ENCODE peak calls at places on chromosomes 1 and 21, in six cellular contexts. One of them, this sample, is unnamed.

GRCh38 chr1:182962554-182963115 is 9.7 kb upstream of the SHCBP1L start:
- DNase-seq in GM12891: peak; percentile 70
- DNase-seq in H1: peak; percentile 63
- DNase-seq in K562: peak; percentile 89
- DNase-seq in GM12878: peak; percentile 62
- DNase-seq in HepG2: peak; percentile 73
- DNase-seq in this sample: peak; percentile 54

GRCh38 chr1:55816456-55816794 is 601.3 kb upstream of the USP24 start:
- DNase-seq in GM12878: peak; percentile 15
- DNase-seq in GM12891: no peak
- DNase-seq in HepG2: no peak
- DNase-seq in K562: no peak
- DNase-seq in H1: no peak
- DNase-seq in this sample: no peak

GRCh38 chr1:244361764-244362473 is 89.8 kb downstream of the ADSS2 start:
- DNase-seq in GM12891: no peak
- DNase-seq in HepG2: peak; percentile 84
- DNase-seq in GM12878: no peak
- DNase-seq in H1: peak; percentile 57
- DNase-seq in K562: no peak
- DNase-seq in this sample: no peak

GRCh38 chr1:68379085-68379478 is 70.7 kb downstream of the RPE65 start:
- DNase-seq in H1: no peak
- DNase-seq in K562: no peak
- DNase-seq in GM12878: no peak
- DNase-seq in HepG2: no peak
- DNase-seq in GM12891: no peak
- DNase-seq in this sample: no peak

GRCh38 chr21:46056450-46056903 is 41.4 kb upstream of the COL6A2 start:
- DNase-seq in GM12891: no peak
- DNase-seq in H1: no peak
- DNase-seq in HepG2: no peak
- DNase-seq in K562: no peak
- DNase-seq in GM12878: no peak
- DNase-seq in this sample: no peak

GRCh38 chr1:39653546-39654031 is 14.1 kb upstream of the HEYL start:
- DNase-seq in GM12878: peak; percentile 23
- DNase-seq in H1: peak; percentile 41
- DNase-seq in HepG2: peak; percentile 44
- DNase-seq in GM12891: no peak
- DNase-seq in K562: peak; percentile 75
- DNase-seq in this sample: no peak

GRCh38 chr21:45839274-45839673 is 142.3 kb upstream of the COL6A1 start:
- DNase-seq in HepG2: no peak
- DNase-seq in GM12891: no peak
- DNase-seq in H1: no peak
- DNase-seq in K562: no peak
- DNase-seq in GM12878: no peak
- DNase-seq in this sample: no peak

GRCh38 chr1:60924964-60925798 is 157.2 kb upstream of the NFIA start:
- DNase-seq in HepG2: no peak
- DNase-seq in GM12878: no peak
- DNase-seq in GM12891: no peak
- DNase-seq in H1: no peak
- DNase-seq in K562: peak; percentile 36
- DNase-seq in this sample: no peak

GRCh38 chr1:20198296-20198695 is 12.0 kb upstream of the PLA2G2C start:
- DNase-seq in K562: no peak
- DNase-seq in GM12891: no peak
- DNase-seq in HepG2: no peak
- DNase-seq in H1: no peak
- DNase-seq in GM12878: no peak
- DNase-seq in this sample: no peak

GRCh38 chr1:20195464-20195780 is 9.1 kb upstream of the PLA2G2C start:
- DNase-seq in K562: no peak
- DNase-seq in H1: no peak
- DNase-seq in GM12891: no peak
- DNase-seq in HepG2: no peak
- DNase-seq in GM12878: no peak
- DNase-seq in this sample: no peak

GRCh38 chr1:20198918-20199317 is 12.6 kb upstream of the PLA2G2C start:
- DNase-seq in K562: peak; percentile 38
- DNase-seq in H1: no peak
- DNase-seq in HepG2: no peak
- DNase-seq in GM12878: no peak
- DNase-seq in GM12891: no peak
- DNase-seq in this sample: no peak

GRCh38 chr1:20199410-20199809 is 13.1 kb upstream of the PLA2G2C start:
- DNase-seq in GM12891: no peak
- DNase-seq in HepG2: no peak
- DNase-seq in K562: peak; percentile 23
- DNase-seq in H1: no peak
- DNase-seq in GM12878: no peak
- DNase-seq in this sample: no peak

GRCh38 chr1:20197329-20197791 is 11.0 kb upstream of the PLA2G2C start:
- DNase-seq in GM12878: no peak
- DNase-seq in H1: no peak
- DNase-seq in GM12891: no peak
- DNase-seq in HepG2: no peak
- DNase-seq in K562: peak; percentile 82
- DNase-seq in this sample: no peak
- TF ChIP-seq TAF1 in GM12878: no peak
- TF ChIP-seq TAF1 in H1: no peak
- TF ChIP-seq TAF1 in GM12891: no peak
- TF ChIP-seq TAF1 in HepG2: no peak
- TF ChIP-seq TAF1 in K562: peak; percentile 28
- TF ChIP-seq TAF1 in this sample: no peak

GRCh38 chr21:38809170-38809878 is 3.6 kb downstream of the ETS2 start:
- DNase-seq in GM12878: no peak
- DNase-seq in K562: no peak
- DNase-seq in HepG2: no peak
- DNase-seq in GM12891: no peak
- DNase-seq in H1: no peak
- DNase-seq in this sample: no peak
- TF ChIP-seq POLR2A in GM12878: no peak
- TF ChIP-seq POLR2A in K562: no peak
- TF ChIP-seq POLR2A in HepG2: peak; percentile 18
- TF ChIP-seq POLR2A in GM12891: no peak
- TF ChIP-seq POLR2A in H1: no peak
- TF ChIP-seq POLR2A in this sample: no peak

GRCh38 chr21:44535963-44536362 is 4.0 kb downstream of the KRTAP10-1 start:
- DNase-seq in H1: no peak
- DNase-seq in GM12878: no peak
- DNase-seq in K562: no peak
- DNase-seq in GM12891: no peak
- DNase-seq in HepG2: no peak
- DNase-seq in this sample: no peak
- TF ChIP-seq POLR2AphosphoS5 in H1: no peak
- TF ChIP-seq POLR2AphosphoS5 in GM12878: no peak
- TF ChIP-seq POLR2AphosphoS5 in K562: no peak
- TF ChIP-seq POLR2AphosphoS5 in GM12891: no peak
- TF ChIP-seq POLR2AphosphoS5 in HepG2: no peak
- TF ChIP-seq POLR2AphosphoS5 in this sample: no peak

DNA sequence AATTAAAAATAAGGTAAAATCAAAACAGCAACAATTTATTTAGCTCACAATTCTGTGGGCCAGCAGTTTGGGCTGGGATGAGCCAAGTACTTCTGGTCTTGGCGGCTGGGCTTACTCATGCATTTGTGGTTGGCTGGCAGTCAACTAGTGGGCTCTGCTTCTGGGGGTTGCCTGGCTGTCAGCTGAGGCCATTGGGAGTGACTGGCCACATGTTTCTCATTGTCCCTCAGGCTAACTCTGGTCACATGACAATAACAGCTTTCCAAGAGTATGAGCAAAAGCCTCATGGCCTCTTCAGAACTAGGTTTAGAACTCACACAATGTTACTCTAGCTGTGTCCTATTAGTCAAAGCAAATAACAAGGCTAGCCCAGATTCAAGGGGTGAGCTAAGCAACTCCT is 15.6 kb upstream of the CHIA start:
- DNase-seq in GM12891: no peak
- DNase-seq in HepG2: no peak
- DNase-seq in K562: no peak
- DNase-seq in GM12878: no peak
- DNase-seq in H1: no peak
- DNase-seq in this sample: no peak
- TF ChIP-seq TAF1 in GM12891: no peak
- TF ChIP-seq TAF1 in HepG2: no peak
- TF ChIP-seq TAF1 in K562: no peak
- TF ChIP-seq TAF1 in GM12878: no peak
- TF ChIP-seq TAF1 in H1: no peak
- TF ChIP-seq TAF1 in this sample: no peak

GRCh38 chr1:52413410-52414104 is 9.2 kb downstream of the PRPF38A start:
- DNase-seq in GM12878: no peak
- DNase-seq in H1: no peak
- DNase-seq in GM12891: no peak
- DNase-seq in K562: no peak
- DNase-seq in HepG2: no peak
- DNase-seq in this sample: no peak
- TF ChIP-seq POLR2A in GM12878: no peak
- TF ChIP-seq POLR2A in H1: no peak
- TF ChIP-seq POLR2A in GM12891: no peak
- TF ChIP-seq POLR2A in K562: no peak
- TF ChIP-seq POLR2A in HepG2: no peak
- TF ChIP-seq POLR2A in this sample: no peak

DNA sequence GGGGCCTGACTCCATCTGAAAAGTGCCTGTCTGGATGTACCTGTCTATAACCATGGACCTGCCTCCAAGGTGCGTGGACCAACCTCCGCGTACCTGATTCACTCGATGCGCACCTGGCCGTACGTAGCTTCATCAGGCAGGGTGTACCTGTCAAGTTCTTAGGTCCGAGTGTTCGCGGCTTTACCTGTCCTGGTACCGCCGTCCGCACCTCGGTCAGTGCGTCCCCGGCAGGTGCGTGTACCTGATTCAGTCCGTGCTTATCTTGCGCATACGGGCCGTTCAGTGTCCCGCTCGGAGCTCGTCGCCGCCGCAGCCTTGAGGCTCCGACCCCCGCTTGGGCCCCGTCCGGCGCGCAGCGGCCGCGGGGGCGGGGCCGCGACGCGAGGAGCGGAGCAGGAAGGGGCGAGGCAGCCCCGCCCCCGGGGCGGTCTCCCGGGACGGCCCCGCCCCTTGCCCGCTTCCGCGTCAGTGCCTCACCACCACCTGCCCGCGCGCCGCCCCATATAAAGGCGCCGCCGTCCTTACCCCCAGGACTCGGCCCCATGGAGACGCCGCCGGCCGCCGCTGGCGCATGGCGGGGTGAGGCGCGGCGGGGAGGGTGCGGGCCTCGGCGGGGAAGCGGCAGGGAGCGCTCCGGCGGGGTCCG is at the start of gene ZC3H12A:
- DNase-seq in GM12891: peak; percentile 97
- DNase-seq in GM12878: peak; percentile 57
- DNase-seq in H1: peak; percentile 70
- DNase-seq in HepG2: peak; percentile 78
- DNase-seq in K562: peak; percentile 99
- DNase-seq in this sample: peak; percentile 95
- TF ChIP-seq POLR2AphosphoS5 in GM12891: peak; percentile 91
- TF ChIP-seq POLR2AphosphoS5 in GM12878: peak; percentile 95
- TF ChIP-seq POLR2AphosphoS5 in H1: peak; percentile 77
- TF ChIP-seq POLR2AphosphoS5 in HepG2: peak; percentile 89
- TF ChIP-seq POLR2AphosphoS5 in K562: peak; percentile 98
- TF ChIP-seq POLR2AphosphoS5 in this sample: peak; percentile 93

GRCh38 chr1:45802343-45803298 is 791 bp upstream of the MAST2 start:
- DNase-seq in GM12878: no peak
- DNase-seq in K562: peak; percentile 83
- DNase-seq in H1: peak; percentile 53
- DNase-seq in HepG2: peak; percentile 84
- DNase-seq in GM12891: peak; percentile 41
- DNase-seq in this sample: peak; percentile 41
- TF ChIP-seq TAF1 in GM12878: no peak
- TF ChIP-seq TAF1 in K562: peak; percentile 31
- TF ChIP-seq TAF1 in H1: peak; percentile 51
- TF ChIP-seq TAF1 in HepG2: peak; percentile 22
- TF ChIP-seq TAF1 in GM12891: no peak
- TF ChIP-seq TAF1 in this sample: no peak